ENCODE peak calls at places on chromosome 12, in seven cellular contexts. A is Karpas-422; I is fibroblast of lung; V is tibial artery; D is thyroid gland; L is effector memory CD4-positive, alpha-beta T cell; H is adrenal gland. Y is an unnamed sample. For H3K9me3, the result is how much of the 10 kb centered on the place peaks cover.

GRCh38 chr12:92403210-92404175 is 257.8 kb upstream of the BTG1 start:
- DNase-seq in A (no peak), V (no peak), I (no peak), H (no peak), D (no peak), L (peak), Y (no peak)

GRCh38 chr12:6934110-6934509 is 6.4 kb downstream of the ATN1 start:
- DNase-seq in I (peak), D (no peak), L (no peak), V (no peak), A (no peak), H (peak), Y (no peak)

GRCh38 chr12:1777798-1778197 is 42.6 kb upstream of the LRTM2 start:
- DNase-seq in D (no peak), H (no peak), A (no peak), L (no peak), I (peak), V (no peak), Y (no peak)

GRCh38 chr12:94704452-94704871 is 54.1 kb upstream of the TMCC3 start:
- DNase-seq in I (peak), A (peak), V (no peak), D (peak), L (no peak), H (peak), Y (no peak)

GRCh38 chr12:93729934-93730333 is 52.8 kb downstream of the CRADD start:
- DNase-seq in L (no peak), I (no peak), V (no peak), D (no peak), A (no peak), H (no peak), Y (no peak)

GRCh38 chr12:106766393-106766826 is 8.1 kb upstream of the RIC8B start:
- DNase-seq in L (no peak), V (peak), A (no peak), I (peak), D (peak), H (peak), Y (no peak)

GRCh38 chr12:47356129-47356622 is 276.4 kb upstream of the AMIGO2 start:
- DNase-seq in D (no peak), V (no peak), A (peak), L (no peak), I (peak), H (no peak), Y (no peak)

GRCh38 chr12:48940181-48940580 is 14.9 kb upstream of the FKBP11 start:
- DNase-seq in V (no peak), L (no peak), A (no peak), I (no peak), D (no peak), H (no peak), Y (no peak)

GRCh38 chr12:6056406-6057211 is 67.9 kb downstream of the VWF start:
- DNase-seq in H (no peak), I (peak), D (no peak), L (no peak), A (no peak), V (no peak), Y (no peak)

GRCh38 chr12:9039397-9039977 is 50.1 kb downstream of the KLRG1 start:
- DNase-seq in V (no peak), H (no peak), A (peak), I (peak), D (no peak), L (no peak), Y (no peak)

GRCh38 chr12:5076761-5077160 is 33.1 kb downstream of the KCNA5 start:
- DNase-seq in H (no peak), A (no peak), V (peak), D (peak), I (no peak), L (no peak), Y (peak)

GRCh38 chr12:122194804-122195203 is 8.7 kb upstream of the B3GNT4 start:
- DNase-seq in A (no peak), D (no peak), I (no peak), V (no peak), L (no peak), H (no peak), Y (no peak)

GRCh38 chr12:26434299-26434915 is 239.0 kb downstream of the SSPN start:
- DNase-seq in L (no peak), I (peak), H (no peak), V (no peak), A (peak), D (peak), Y (no peak)

GRCh38 chr12:84689638-84690037 is 223.0 kb downstream of the SLC6A15 start:
- DNase-seq in V (no peak), L (no peak), H (no peak), A (no peak), I (no peak), D (no peak), Y (no peak)

GRCh38 chr12:23884909-23885308 is 64.6 kb downstream of the SOX5 start:
- DNase-seq in H (no peak), L (no peak), V (no peak), I (no peak), A (no peak), D (no peak), Y (no peak)

GRCh38 chr12:63151898-63152700 is 1.1 kb upstream of the AVPR1A start:
- DNase-seq in I (peak), V (peak), L (no peak), H (peak), D (peak), A (peak), Y (no peak)

GRCh38 chr12:95547522-95548055 is 3.7 kb downstream of the USP44 start:
- DNase-seq in V (no peak), A (no peak), H (no peak), L (no peak), D (no peak), I (peak), Y (no peak)

GRCh38 chr12:26631846-26632245 is 201.1 kb downstream of the ITPR2 start:
- DNase-seq in A (no peak), L (no peak), D (no peak), I (no peak), V (no peak), H (no peak), Y (no peak)

GRCh38 chr12:117850048-117850447 is 118.7 kb downstream of the KSR2 start:
- DNase-seq in V (no peak), I (peak), H (no peak), L (no peak), A (peak), D (peak), Y (no peak)

GRCh38 chr12:3841783-3842182 is 31.4 kb downstream of the PARP11 start:
- DNase-seq in L (no peak), D (no peak), H (no peak), A (no peak), I (no peak), V (no peak), Y (no peak)

GRCh38 chr12:109575683-109576082 is 2.1 kb downstream of the MVK start:
- DNase-seq in I (no peak), H (no peak), L (no peak), D (no peak), A (no peak), V (no peak), Y (no peak)

GRCh38 chr12:65695077-65695865 is 129.0 kb upstream of the HMGA2 start:
- DNase-seq in H (peak), V (no peak), D (peak), L (no peak), A (no peak), I (peak), Y (peak)

GRCh38 chr12:104930388-104931326 is 27.4 kb downstream of the SLC41A2 start:
- DNase-seq in A (no peak), V (no peak), H (no peak), D (no peak), I (no peak), L (no peak), Y (no peak)

GRCh38 chr12:58803893-58804292 is 116.4 kb downstream of the LRIG3 start:
- DNase-seq in V (no peak), H (no peak), A (no peak), L (no peak), I (peak), D (no peak), Y (no peak)

GRCh38 chr12:120630139-120630895 is 10.1 kb upstream of the CABP1 start:
- DNase-seq in V (no peak), H (no peak), A (no peak), D (peak), L (no peak), I (no peak), Y (no peak)

GRCh38 chr12:8033153-8034044 is 883 bp downstream of the FOXJ2 start:
- DNase-seq in V (peak), I (peak), H (peak), L (peak), A (peak), D (peak), Y (no peak)

GRCh38 chr12:62779488-62779887 is 155.5 kb downstream of the PPM1H start:
- DNase-seq in D (no peak), L (no peak), H (no peak), A (no peak), I (no peak), V (no peak), Y (no peak)

GRCh38 chr12:96091833-96092232 is 56.4 kb upstream of the LTA4H start:
- DNase-seq in A (peak), H (no peak), I (no peak), L (no peak), V (no peak), D (no peak), Y (no peak)

GRCh38 chr12:81811066-81811777 is 52.1 kb upstream of the PPFIA2 start:
- DNase-seq in I (no peak), D (no peak), V (peak), L (no peak), A (no peak), H (no peak), Y (no peak)

GRCh38 chr12:67354966-67355365 is 85.8 kb downstream of the CAND1 start:
- DNase-seq in V (no peak), D (no peak), A (no peak), H (no peak), I (no peak), L (no peak), Y (no peak)

DNA sequence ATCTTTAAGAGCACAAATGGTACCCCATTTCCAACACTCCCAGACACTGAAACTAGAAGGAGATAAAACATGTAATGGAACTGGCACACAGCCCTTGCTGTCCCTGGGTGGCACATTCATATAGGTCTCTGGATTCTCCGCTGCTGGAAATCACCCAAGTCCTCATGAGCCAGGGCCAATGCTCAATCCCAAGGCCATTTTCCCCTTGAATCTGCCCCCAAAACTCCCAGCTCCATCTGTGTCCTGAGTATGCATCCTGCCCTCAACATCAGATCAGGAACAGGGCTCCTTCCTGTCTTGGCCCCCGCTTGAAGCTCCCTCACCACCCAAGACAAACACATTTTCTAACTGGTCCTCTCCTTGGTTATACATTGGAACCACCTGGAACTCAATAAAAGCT is 24.6 kb downstream of the KRT76 start:
- DNase-seq in D (no peak), A (no peak), I (no peak), H (no peak), V (no peak), L (no peak), Y (no peak)
- H3K9me3 ChIP-seq in D (under half), A (under half), I (under half), H (under half), V (under half), L (under half), Y (under half)

DNA sequence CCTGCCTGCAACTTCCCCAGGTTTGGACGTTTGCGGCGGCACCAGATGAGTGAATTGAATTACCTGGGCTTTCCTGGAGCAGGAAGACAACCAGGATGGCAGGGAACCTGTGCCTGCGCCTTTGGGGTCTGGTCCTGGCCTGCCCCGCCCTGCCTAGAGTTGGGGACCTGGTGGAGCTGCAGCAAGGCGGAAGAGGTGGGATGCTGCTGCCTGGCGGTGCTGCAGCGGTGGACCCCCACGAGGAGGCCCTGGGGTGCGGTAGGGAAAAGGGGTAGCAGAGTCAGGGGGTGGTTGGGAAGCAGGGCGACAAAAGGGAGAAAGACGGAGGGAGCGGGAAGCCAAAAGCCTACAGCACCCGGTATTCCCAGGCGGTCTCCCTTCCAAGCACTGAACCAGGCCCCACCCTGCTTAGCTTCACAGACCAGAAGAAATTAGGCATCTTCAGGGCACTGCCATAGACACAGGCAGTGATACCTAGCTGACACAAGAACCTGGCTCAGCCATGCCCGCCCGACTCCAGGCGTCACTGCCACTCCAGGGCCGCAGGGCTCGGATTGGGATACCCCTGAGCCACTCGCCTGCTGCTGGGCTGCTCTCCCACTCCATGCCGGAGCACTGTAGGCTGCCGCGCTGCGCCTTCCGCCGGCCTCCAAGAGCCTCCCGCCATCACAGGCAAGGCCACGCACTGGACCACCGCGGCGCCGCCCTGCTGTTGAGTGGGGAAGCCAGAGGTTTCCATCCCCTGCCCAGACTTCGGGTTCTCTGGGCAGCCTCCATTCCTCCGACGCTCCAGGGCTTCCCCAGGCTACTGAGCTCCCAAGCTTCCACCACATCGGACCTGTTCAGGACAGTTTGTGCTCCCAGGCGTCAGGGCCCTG is 155.2 kb upstream of the ALG10B start:
- DNase-seq in H (no peak), V (peak), L (no peak), I (no peak), D (no peak), A (no peak), Y (no peak)
- H3K9me3 ChIP-seq in H (under half), V (under half), L (under half), I (under half), D (under half), A (under half), Y (under half)

GRCh38 chr12:132955933-132956725 is at the start of gene ZNF605:
- DNase-seq in I (peak), V (peak), L (peak), H (peak), A (peak), D (peak), Y (peak)
- H3K9me3 ChIP-seq in I (under half), V (under half), L (under half), H (under half), A (under half), D (under half), Y (under half)

DNA sequence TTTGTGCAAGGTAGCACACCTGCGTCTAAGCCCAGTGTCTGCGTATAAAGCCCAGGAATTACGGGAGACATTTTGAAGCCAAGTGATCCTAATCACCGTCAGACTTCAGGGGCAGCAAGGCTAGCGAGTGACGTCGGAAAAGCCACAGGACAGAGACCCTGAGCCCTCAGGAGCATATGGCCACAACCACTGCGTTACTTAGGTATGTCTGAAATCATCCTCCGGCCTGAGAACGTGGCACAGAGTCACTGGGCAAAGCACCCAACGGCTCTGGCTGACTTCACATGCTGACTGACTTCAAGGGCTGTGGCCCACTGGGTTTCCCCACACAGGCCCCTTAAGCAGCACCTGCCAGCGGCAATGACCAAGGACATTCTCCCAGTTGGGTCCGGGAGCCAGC is 71.5 kb downstream of the RIMBP2 start:
- DNase-seq in I (no peak), D (no peak), A (no peak), V (no peak), H (no peak), L (no peak), Y (no peak)
- H3K9me3 ChIP-seq in I (under half), D (under half), A (under half), V (under half), H (under half), L (under half), Y (under half)

GRCh38 chr12:115934877-115935276 is 342.6 kb downstream of the MED13L start:
- DNase-seq in H (no peak), D (no peak), A (no peak), V (no peak), L (no peak), I (no peak), Y (no peak)

GRCh38 chr12:115934046-115934445 is 343.4 kb downstream of the MED13L start:
- DNase-seq in L (no peak), H (peak), V (no peak), A (no peak), D (peak), I (no peak), Y (no peak)

GRCh38 chr12:115930336-115930735 is 347.2 kb downstream of the MED13L start:
- DNase-seq in H (no peak), V (no peak), L (no peak), A (peak), D (no peak), I (no peak), Y (no peak)

GRCh38 chr12:115937345-115937744 is 340.1 kb downstream of the MED13L start:
- DNase-seq in I (no peak), V (no peak), A (no peak), D (no peak), L (no peak), H (no peak), Y (no peak)

DNA sequence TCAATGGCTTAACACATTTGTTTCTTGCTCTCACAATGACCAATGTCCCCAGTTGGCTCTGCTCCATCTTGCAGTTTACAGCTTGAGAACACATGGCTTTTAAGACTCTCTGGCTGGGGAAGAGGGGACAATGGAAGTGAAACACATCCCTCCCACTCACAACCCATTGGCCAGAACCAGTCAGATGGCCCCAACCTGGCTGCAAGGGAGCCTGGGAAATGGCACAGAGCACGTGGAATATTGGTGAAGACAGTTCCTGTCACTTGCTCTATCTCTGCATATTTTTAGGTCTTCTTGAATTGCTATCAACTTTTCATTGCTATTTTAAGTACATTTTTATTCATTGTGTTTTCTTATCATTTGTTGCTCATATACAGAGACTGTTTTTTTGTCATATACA is 345.4 kb downstream of the MED13L start:
- DNase-seq in D (no peak), I (no peak), H (no peak), L (no peak), A (no peak), V (no peak), Y (no peak)
- H3K9me3 ChIP-seq in D (under half), I (under half), H (under half), L (under half), A (under half), V (under half), Y (under half)

GRCh38 chr12:31853520-31853919 is 105.7 kb upstream of the RESF1 start:
- DNase-seq in I (no peak), H (no peak), V (no peak), A (no peak), D (no peak), L (no peak), Y (no peak)

GRCh38 chr12:31850268-31850667 is 108.9 kb upstream of the RESF1 start:
- DNase-seq in V (no peak), H (no peak), I (peak), A (no peak), D (no peak), L (no peak), Y (no peak)

GRCh38 chr12:31849090-31849687 is 110.0 kb upstream of the RESF1 start:
- DNase-seq in V (no peak), A (peak), L (no peak), H (no peak), D (no peak), I (peak), Y (no peak)

GRCh38 chr12:31855427-31855826 is 103.8 kb upstream of the RESF1 start:
- DNase-seq in A (no peak), L (no peak), H (no peak), D (no peak), I (no peak), V (no peak), Y (no peak)

DNA sequence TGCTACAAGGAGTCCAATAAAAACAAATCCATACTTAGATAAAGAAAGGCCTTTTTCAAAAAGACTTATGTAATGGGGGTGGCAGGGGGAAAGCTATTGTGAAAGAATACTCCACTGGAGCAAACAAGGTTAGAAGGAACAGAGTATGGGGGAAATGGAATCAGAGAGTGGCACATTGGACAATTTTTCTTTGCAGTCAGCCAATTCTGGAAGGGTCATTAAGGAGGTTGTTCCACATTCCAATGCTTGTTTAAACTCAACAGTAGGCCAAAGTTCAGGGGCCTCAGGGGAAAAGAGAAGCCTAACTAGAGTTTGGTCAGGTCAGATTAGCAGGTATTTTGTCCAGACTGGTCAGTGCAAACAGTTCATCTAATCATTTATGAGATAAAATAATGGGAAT is 105.2 kb upstream of the RESF1 start:
- DNase-seq in H (no peak), A (no peak), V (no peak), I (no peak), L (no peak), D (no peak), Y (no peak)
- H3K9me3 ChIP-seq in H (under half), A (under half), V (under half), I (under half), L (under half), D (under half), Y (under half)